ENCODE peak calls at places on chromosomes 3 and 15, in nine cellular contexts. One of them, this sample, is unnamed.

GRCh38 chr3:187618732-187619131 is 51.5 kb downstream of the SST start:
- DNase-seq in sigmoid colon: no peak
- DNase-seq in transverse colon: no peak
- DNase-seq in suprapubic skin: no peak
- DNase-seq in spleen: no peak
- DNase-seq in breast epithelium: no peak
- DNase-seq in HepG2: no peak
- DNase-seq in K562: no peak
- DNase-seq in GM12878: no peak
- DNase-seq in this sample: no peak

GRCh38 chr3:164236856-164237255 is 841.4 kb downstream of the SI start:
- DNase-seq in K562: no peak
- DNase-seq in HepG2: no peak
- DNase-seq in sigmoid colon: no peak
- DNase-seq in spleen: no peak
- DNase-seq in breast epithelium: no peak
- DNase-seq in suprapubic skin: no peak
- DNase-seq in GM12878: no peak
- DNase-seq in transverse colon: no peak
- DNase-seq in this sample: no peak

GRCh38 chr3:189235214-189235613 is 63.4 kb downstream of the TPRG1 start:
- DNase-seq in GM12878: no peak
- DNase-seq in suprapubic skin: no peak
- DNase-seq in breast epithelium: no peak
- DNase-seq in spleen: no peak
- DNase-seq in K562: no peak
- DNase-seq in transverse colon: no peak
- DNase-seq in sigmoid colon: no peak
- DNase-seq in HepG2: no peak
- DNase-seq in this sample: no peak

GRCh38 chr3:87696276-87697013 is 362.4 kb downstream of the CGGBP1 start:
- DNase-seq in HepG2: peak
- DNase-seq in breast epithelium: no peak
- DNase-seq in transverse colon: no peak
- DNase-seq in K562: no peak
- DNase-seq in sigmoid colon: no peak
- DNase-seq in spleen: no peak
- DNase-seq in suprapubic skin: no peak
- DNase-seq in GM12878: no peak
- DNase-seq in this sample: no peak

GRCh38 chr15:99584081-99584600 is 18.4 kb downstream of the MEF2A start:
- DNase-seq in breast epithelium: no peak
- DNase-seq in suprapubic skin: no peak
- DNase-seq in sigmoid colon: no peak
- DNase-seq in spleen: no peak
- DNase-seq in K562: no peak
- DNase-seq in HepG2: no peak
- DNase-seq in transverse colon: no peak
- DNase-seq in GM12878: no peak
- DNase-seq in this sample: no peak

GRCh38 chr3:10389995-10390394 is 69.1 kb upstream of the SEC13 start:
- DNase-seq in K562: no peak
- DNase-seq in breast epithelium: no peak
- DNase-seq in GM12878: peak
- DNase-seq in transverse colon: no peak
- DNase-seq in spleen: peak
- DNase-seq in suprapubic skin: no peak
- DNase-seq in sigmoid colon: no peak
- DNase-seq in HepG2: no peak
- DNase-seq in this sample: no peak

GRCh38 chr15:50275908-50276307 is 10.4 kb upstream of the HDC start:
- DNase-seq in K562: no peak
- DNase-seq in spleen: no peak
- DNase-seq in suprapubic skin: no peak
- DNase-seq in GM12878: no peak
- DNase-seq in HepG2: no peak
- DNase-seq in sigmoid colon: no peak
- DNase-seq in transverse colon: no peak
- DNase-seq in breast epithelium: no peak
- DNase-seq in this sample: no peak

GRCh38 chr3:104102386-104102785 is 1264.3 kb upstream of the ALCAM start:
- DNase-seq in suprapubic skin: no peak
- DNase-seq in GM12878: peak
- DNase-seq in sigmoid colon: no peak
- DNase-seq in K562: no peak
- DNase-seq in transverse colon: no peak
- DNase-seq in breast epithelium: no peak
- DNase-seq in HepG2: peak
- DNase-seq in spleen: no peak
- DNase-seq in this sample: no peak

GRCh38 chr3:108863799-108864135 is 41.2 kb downstream of the TRAT1 start:
- DNase-seq in transverse colon: no peak
- DNase-seq in spleen: no peak
- DNase-seq in suprapubic skin: no peak
- DNase-seq in breast epithelium: no peak
- DNase-seq in sigmoid colon: no peak
- DNase-seq in HepG2: no peak
- DNase-seq in GM12878: no peak
- DNase-seq in K562: no peak
- DNase-seq in this sample: no peak

GRCh38 chr15:69094124-69095030 is 66.1 kb upstream of the GLCE start:
- DNase-seq in K562: no peak
- DNase-seq in breast epithelium: no peak
- DNase-seq in transverse colon: no peak
- DNase-seq in sigmoid colon: no peak
- DNase-seq in suprapubic skin: no peak
- DNase-seq in GM12878: no peak
- DNase-seq in HepG2: no peak
- DNase-seq in spleen: no peak
- DNase-seq in this sample: no peak

GRCh38 chr15:65893060-65893459 is 23.8 kb downstream of the RAB11A start:
- DNase-seq in HepG2: no peak
- DNase-seq in K562: no peak
- DNase-seq in GM12878: no peak
- DNase-seq in breast epithelium: no peak
- DNase-seq in transverse colon: no peak
- DNase-seq in spleen: no peak
- DNase-seq in sigmoid colon: no peak
- DNase-seq in suprapubic skin: no peak
- DNase-seq in this sample: no peak

GRCh38 chr3:178352300-178353021 is 183.8 kb upstream of the KCNMB2 start:
- DNase-seq in sigmoid colon: no peak
- DNase-seq in K562: no peak
- DNase-seq in spleen: no peak
- DNase-seq in GM12878: no peak
- DNase-seq in suprapubic skin: no peak
- DNase-seq in HepG2: no peak
- DNase-seq in transverse colon: no peak
- DNase-seq in breast epithelium: no peak
- DNase-seq in this sample: no peak

GRCh38 chr3:171001957-171002694 is 24.4 kb downstream of the SLC2A2 start:
- DNase-seq in spleen: no peak
- DNase-seq in breast epithelium: no peak
- DNase-seq in K562: no peak
- DNase-seq in sigmoid colon: no peak
- DNase-seq in transverse colon: peak
- DNase-seq in suprapubic skin: no peak
- DNase-seq in GM12878: peak
- DNase-seq in HepG2: peak
- DNase-seq in this sample: no peak

GRCh38 chr3:126132751-126133511 is 47.5 kb downstream of the ALDH1L1 start:
- DNase-seq in suprapubic skin: peak
- DNase-seq in breast epithelium: peak
- DNase-seq in K562: peak
- DNase-seq in GM12878: no peak
- DNase-seq in sigmoid colon: no peak
- DNase-seq in HepG2: no peak
- DNase-seq in transverse colon: peak
- DNase-seq in spleen: peak
- DNase-seq in this sample: peak

DNA sequence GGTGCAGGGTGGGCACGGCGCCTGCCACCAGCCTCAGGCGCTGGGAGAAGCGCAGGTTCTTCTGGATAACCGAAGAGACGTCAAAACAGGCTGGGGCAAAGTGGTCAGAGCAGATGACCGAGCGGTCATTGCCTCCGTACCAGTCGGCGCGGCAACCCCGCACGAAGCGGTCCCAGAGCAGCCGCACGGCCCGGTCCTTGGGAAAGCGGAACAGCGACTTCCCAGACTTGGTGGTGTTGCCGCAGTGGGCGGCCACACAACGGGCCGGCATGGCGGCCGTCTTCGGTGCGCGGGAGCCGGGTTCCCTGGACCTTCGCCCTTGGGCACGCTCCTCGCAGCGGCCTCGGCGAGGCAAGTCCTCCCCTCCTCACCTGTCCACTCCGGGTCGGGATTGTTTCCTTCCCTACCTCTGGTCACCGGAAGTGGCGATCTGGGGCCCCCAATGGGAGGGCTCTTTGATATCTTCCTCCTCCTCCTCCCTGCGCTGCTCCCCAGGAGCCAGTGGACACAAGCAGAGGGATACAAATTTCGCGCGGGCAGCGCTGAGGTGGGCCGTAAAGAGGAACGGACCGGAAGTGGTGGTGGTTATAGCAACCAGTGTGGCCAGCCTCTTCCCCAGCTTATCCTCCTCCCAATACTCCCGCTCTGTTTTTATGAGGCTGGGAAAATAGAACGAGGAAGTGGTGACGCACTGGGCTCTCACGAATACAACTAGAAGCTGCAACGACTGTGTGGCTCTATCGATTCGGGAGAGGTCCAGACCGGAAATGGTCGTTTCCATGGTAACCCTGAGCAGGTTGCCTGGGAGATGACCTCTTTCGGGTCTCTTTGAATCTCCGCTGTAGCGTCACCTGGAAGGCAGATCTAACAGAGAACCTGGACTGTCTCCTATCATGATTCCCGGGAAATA is at the start of the genes LRRC49 and THAP10:
- DNase-seq in spleen: peak
- DNase-seq in sigmoid colon: peak
- DNase-seq in K562: peak
- DNase-seq in transverse colon: peak
- DNase-seq in breast epithelium: peak
- DNase-seq in suprapubic skin: peak
- DNase-seq in HepG2: peak
- DNase-seq in GM12878: peak
- DNase-seq in this sample: peak
- TF ChIP-seq POLR2AphosphoS5 in spleen: peak
- TF ChIP-seq POLR2AphosphoS5 in sigmoid colon: no peak
- TF ChIP-seq POLR2AphosphoS5 in K562: no peak
- TF ChIP-seq POLR2AphosphoS5 in transverse colon: no peak
- TF ChIP-seq POLR2AphosphoS5 in breast epithelium: peak
- TF ChIP-seq POLR2AphosphoS5 in suprapubic skin: no peak
- TF ChIP-seq POLR2AphosphoS5 in HepG2: peak
- TF ChIP-seq POLR2AphosphoS5 in GM12878: no peak
- TF ChIP-seq POLR2AphosphoS5 in this sample: peak

DNA sequence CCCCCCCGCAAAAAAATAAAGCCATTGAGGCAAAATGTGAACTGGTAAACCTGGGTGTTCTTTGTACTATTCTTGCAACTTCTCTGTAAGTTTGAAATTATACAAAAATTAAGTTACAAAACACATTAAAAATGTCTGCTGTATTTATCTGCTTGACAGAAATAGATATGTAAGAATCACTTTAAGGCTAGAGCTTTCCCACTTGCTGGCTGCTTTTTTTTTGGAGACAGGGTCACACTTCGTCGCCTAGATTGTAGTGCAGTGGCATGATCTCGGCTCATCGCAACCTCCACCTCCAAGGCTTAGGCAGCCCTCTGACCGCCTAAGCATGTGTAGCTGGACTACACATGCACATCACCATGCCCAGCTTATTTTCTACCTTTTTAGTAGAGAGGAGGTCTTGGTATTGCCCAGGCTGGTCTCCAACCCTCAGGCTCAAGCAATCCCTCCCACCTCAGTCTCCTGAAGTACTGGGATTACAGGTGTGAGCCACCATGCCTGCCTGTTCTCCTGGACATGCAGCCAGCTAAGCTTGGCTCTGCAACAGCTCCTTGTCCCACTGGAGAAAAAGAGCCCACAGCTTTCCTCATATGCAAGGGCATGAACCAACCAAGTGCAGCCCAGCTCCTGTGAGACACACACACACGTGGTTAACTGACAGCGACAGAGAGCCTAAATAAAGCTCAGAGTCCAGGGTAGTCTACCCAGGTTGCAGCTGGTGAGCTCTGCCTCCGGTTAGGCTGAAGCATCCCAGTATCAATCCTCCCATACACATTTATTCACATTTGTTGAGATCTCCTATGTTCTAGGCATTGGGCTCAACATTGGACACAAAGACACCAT is 4.5 kb downstream of the RPS17 start:
- DNase-seq in transverse colon: no peak
- DNase-seq in breast epithelium: no peak
- DNase-seq in K562: no peak
- DNase-seq in suprapubic skin: no peak
- DNase-seq in HepG2: peak
- DNase-seq in sigmoid colon: no peak
- DNase-seq in GM12878: no peak
- DNase-seq in spleen: no peak
- DNase-seq in this sample: no peak
- TF ChIP-seq POLR2A in transverse colon: no peak
- TF ChIP-seq POLR2A in breast epithelium: no peak
- TF ChIP-seq POLR2A in K562: peak
- TF ChIP-seq POLR2A in suprapubic skin: no peak
- TF ChIP-seq POLR2A in HepG2: peak
- TF ChIP-seq POLR2A in sigmoid colon: no peak
- TF ChIP-seq POLR2A in GM12878: peak
- TF ChIP-seq POLR2A in spleen: no peak
- TF ChIP-seq POLR2A in this sample: no peak

GRCh38 chr3:110932515-110933095 is 139.0 kb upstream of the NECTIN3 start:
- DNase-seq in K562: no peak
- DNase-seq in transverse colon: no peak
- DNase-seq in suprapubic skin: no peak
- DNase-seq in HepG2: no peak
- DNase-seq in spleen: no peak
- DNase-seq in sigmoid colon: no peak
- DNase-seq in GM12878: no peak
- DNase-seq in breast epithelium: no peak
- DNase-seq in this sample: no peak
- TF ChIP-seq CTCF in K562: no peak
- TF ChIP-seq CTCF in transverse colon: no peak
- TF ChIP-seq CTCF in suprapubic skin: no peak
- TF ChIP-seq CTCF in HepG2: no peak
- TF ChIP-seq CTCF in spleen: no peak
- TF ChIP-seq CTCF in sigmoid colon: no peak
- TF ChIP-seq CTCF in GM12878: no peak
- TF ChIP-seq CTCF in breast epithelium: no peak
- TF ChIP-seq CTCF in this sample: no peak

GRCh38 chr3:144105542-144105941 is 133.9 kb downstream of the DIPK2A start:
- DNase-seq in breast epithelium: no peak
- DNase-seq in sigmoid colon: no peak
- DNase-seq in transverse colon: no peak
- DNase-seq in suprapubic skin: no peak
- DNase-seq in GM12878: no peak
- DNase-seq in HepG2: peak
- DNase-seq in spleen: no peak
- DNase-seq in K562: no peak
- DNase-seq in this sample: no peak
- TF ChIP-seq POLR2AphosphoS5 in breast epithelium: no peak
- TF ChIP-seq POLR2AphosphoS5 in sigmoid colon: no peak
- TF ChIP-seq POLR2AphosphoS5 in transverse colon: no peak
- TF ChIP-seq POLR2AphosphoS5 in suprapubic skin: no peak
- TF ChIP-seq POLR2AphosphoS5 in GM12878: no peak
- TF ChIP-seq POLR2AphosphoS5 in HepG2: no peak
- TF ChIP-seq POLR2AphosphoS5 in spleen: no peak
- TF ChIP-seq POLR2AphosphoS5 in K562: no peak
- TF ChIP-seq POLR2AphosphoS5 in this sample: no peak

This sample was measured in stomach.